ENCODE peak calls at places on chromosomes 5 and 9, in six cellular contexts. H is HepG2, O is endothelial cell of umbilical vein, X is A549, Y is K562, F is GM12878. S is an unnamed sample.
A peak's percentile ranks its signal among the peaks of the same experiment; 100 is the strongest.

GRCh38 chr9:135008416-135008815 is 79.1 kb upstream of the OLFM1 start:
- DNase-seq in O (no peak), Y (no peak), H (no peak), X (no peak), F (no peak), S (no peak)

GRCh38 chr5:116137544-116138378 is 52.9 kb downstream of the COMMD10 start:
- DNase-seq in X (peak; percentile 15), O (peak; percentile 71), Y (peak; percentile 27), F (peak; percentile 12), H (peak; percentile 46), S (peak; percentile 59)

GRCh38 chr5:64784451-64785025 is 15.8 kb downstream of the CWC27 start:
- DNase-seq in H (peak; percentile 71), Y (peak; percentile 31), F (peak; percentile 26), O (peak; percentile 76), X (peak; percentile 12), S (peak; percentile 81)

GRCh38 chr5:73565969-73566547 is 515 bp downstream of the UTP15 start:
- DNase-seq in Y (no peak), X (no peak), F (no peak), H (no peak), O (no peak), S (peak; percentile 8)

GRCh38 chr9:26947736-26948135 is 694 bp upstream of the PLAA start:
- DNase-seq in X (no peak), O (no peak), Y (no peak), H (no peak), F (no peak), S (peak; percentile 43)

GRCh38 chr5:124738751-124739559 is 7.5 kb downstream of the ZNF608 start:
- DNase-seq in O (no peak), H (no peak), F (no peak), Y (no peak), X (no peak), S (no peak)

GRCh38 chr5:138230261-138230660 is 17.1 kb upstream of the CDC23 start:
- DNase-seq in Y (no peak), F (no peak), X (no peak), H (no peak), O (no peak), S (no peak)

GRCh38 chr5:53340956-53341750 is 139.3 kb upstream of the FST start:
- DNase-seq in O (no peak), F (no peak), H (no peak), X (no peak), Y (no peak), S (no peak)

GRCh38 chr9:81789751-81790150 is 100.4 kb upstream of the TLE1 start:
- DNase-seq in Y (no peak), X (no peak), F (no peak), H (no peak), O (no peak), S (no peak)

GRCh38 chr5:58794875-58795274 is 212.0 kb downstream of the RAB3C start:
- DNase-seq in O (no peak), Y (no peak), H (no peak), X (no peak), F (peak; percentile 49), S (no peak)

GRCh38 chr9:26261503-26262330 is 583.5 kb upstream of the TUSC1 start:
- DNase-seq in Y (no peak), F (no peak), H (no peak), X (peak; percentile 9), O (peak; percentile 93), S (no peak)

GRCh38 chr5:141528401-141528984 is 39.6 kb downstream of the PCDHGC5 start:
- DNase-seq in Y (no peak), X (no peak), F (no peak), H (no peak), O (no peak), S (no peak)

GRCh38 chr5:157730900-157731271 is 334 bp upstream of the THG1L start:
- DNase-seq in Y (no peak), F (no peak), X (no peak), O (no peak), H (no peak), S (no peak)

GRCh38 chr5:34524123-34524522 is 132.0 kb upstream of the RAI14 start:
- DNase-seq in Y (peak; percentile 55), O (peak; percentile 82), F (no peak), H (no peak), X (peak; percentile 18), S (no peak)

GRCh38 chr9:38687389-38687842 is 32.5 kb downstream of the FAM240B start:
- DNase-seq in H (peak; percentile 14), X (peak; percentile 58), O (no peak), F (no peak), Y (peak; percentile 33), S (no peak)

GRCh38 chr5:73419414-73420390 is 28.9 kb downstream of the FOXD1 start:
- DNase-seq in O (no peak), Y (no peak), X (no peak), F (no peak), H (no peak), S (no peak)

GRCh38 chr9:79807966-79808365 is 236.2 kb downstream of the TLE4 start:
- DNase-seq in H (no peak), F (no peak), O (no peak), X (no peak), Y (no peak), S (no peak)

GRCh38 chr5:41519801-41520200 is 9.4 kb upstream of the PLCXD3 start:
- DNase-seq in F (no peak), H (no peak), O (no peak), Y (no peak), X (no peak), S (no peak)

GRCh38 chr9:18459958-18460584 is 13.9 kb upstream of the ADAMTSL1 start:
- DNase-seq in F (no peak), Y (no peak), X (no peak), H (no peak), O (peak; percentile 85), S (no peak)

GRCh38 chr5:170639221-170639925 is 135.6 kb downstream of the KCNIP1 start:
- DNase-seq in O (no peak), H (no peak), X (no peak), F (no peak), Y (no peak), S (no peak)

GRCh38 chr9:98104445-98104881 is 14.6 kb downstream of the TRIM14 start:
- DNase-seq in H (no peak), Y (no peak), F (no peak), O (no peak), X (no peak), S (peak; percentile 93)

GRCh38 chr9:117035546-117035945 is 348.4 kb downstream of the TRIM32 start:
- DNase-seq in Y (no peak), F (no peak), H (no peak), O (no peak), X (no peak), S (no peak)

GRCh38 chr5:76341935-76342334 is 61.1 kb upstream of the IQGAP2 start:
- DNase-seq in Y (no peak), O (no peak), H (no peak), F (no peak), X (no peak), S (peak; percentile 79)

GRCh38 chr5:26692952-26693351 is 345.4 kb downstream of the CDH9 start:
- DNase-seq in Y (no peak), O (no peak), F (no peak), H (no peak), X (no peak), S (no peak)

GRCh38 chr5:89954901-89955300 is 454.7 kb downstream of the CETN3 start:
- DNase-seq in O (no peak), X (no peak), H (no peak), F (no peak), Y (no peak), S (no peak)

GRCh38 chr5:72246239-72246580 is 73.8 kb downstream of the MRPS27 start:
- DNase-seq in Y (peak; percentile 66), O (peak; percentile 68), F (no peak), H (no peak), X (peak; percentile 17), S (peak; percentile 16)

GRCh38 chr5:53378590-53379247 is 101.7 kb upstream of the FST start:
- DNase-seq in X (no peak), O (peak; percentile 64), Y (no peak), F (no peak), H (no peak), S (no peak)

GRCh38 chr5:149870697-149871096 is 73.9 kb downstream of the PDE6A start:
- DNase-seq in F (no peak), H (no peak), O (no peak), X (no peak), Y (no peak), S (no peak)

GRCh38 chr9:108565651-108566378 is 290.0 kb downstream of the ACTL7B start:
- DNase-seq in Y (peak; percentile 69), F (peak; percentile 3), H (peak; percentile 76), X (peak; percentile 83), O (peak; percentile 75), S (peak; percentile 76)

GRCh38 chr5:131716650-131717049 is 80.2 kb downstream of the FNIP1 start:
- DNase-seq in F (no peak), O (no peak), H (no peak), Y (no peak), X (no peak), S (no peak)

GRCh38 chr5:131718487-131719014 is 78.3 kb downstream of the FNIP1 start:
- DNase-seq in X (no peak), O (no peak), H (no peak), Y (no peak), F (no peak), S (no peak)

GRCh38 chr5:131720714-131721113 is 76.1 kb downstream of the FNIP1 start:
- DNase-seq in Y (no peak), F (no peak), X (no peak), O (peak; percentile 91), H (no peak), S (no peak)
- TF ChIP-seq MYC in Y (no peak), F (no peak), X (no peak), O (no peak), H (no peak), S (no peak)

GRCh38 chr9:89278997-89279739 is 31.8 kb upstream of the CKS2 start:
- DNase-seq in F (no peak), H (peak; percentile 45), O (peak; percentile 55), Y (no peak), X (peak; percentile 41), S (peak; percentile 68)
- TF ChIP-seq MAX in F (no peak), H (no peak), O (no peak), Y (no peak), X (no peak), S (no peak)

GRCh38 chr5:143244000-143244736 is 159.3 kb downstream of the NR3C1 start:
- DNase-seq in O (peak; percentile 60), F (no peak), X (peak; percentile 81), Y (no peak), H (peak; percentile 62), S (no peak)
- TF ChIP-seq POLR2A in O (no peak), F (no peak), X (peak; percentile 11), Y (no peak), H (no peak), S (no peak)

GRCh38 chr5:68557162-68557936 is 341.8 kb downstream of the PIK3R1 start:
- DNase-seq in F (no peak), Y (no peak), X (no peak), O (no peak), H (no peak), S (no peak)

GRCh38 chr5:68555891-68556689 is 340.5 kb downstream of the PIK3R1 start:
- DNase-seq in X (no peak), H (no peak), O (no peak), Y (no peak), F (no peak), S (no peak)

GRCh38 chr5:68550031-68550430 is 334.5 kb downstream of the PIK3R1 start:
- DNase-seq in H (no peak), Y (no peak), O (no peak), X (no peak), F (no peak), S (no peak)

GRCh38 chr5:68548959-68549676 is 333.6 kb downstream of the PIK3R1 start:
- DNase-seq in O (no peak), H (peak; percentile 8), F (no peak), Y (peak; percentile 37), X (peak; percentile 67), S (no peak)

GRCh38 chr5:68554566-68555279 is 339.2 kb downstream of the PIK3R1 start:
- DNase-seq in H (no peak), O (no peak), X (no peak), Y (peak; percentile 54), F (no peak), S (no peak)
- TF ChIP-seq MYC in H (no peak), O (no peak), X (no peak), Y (no peak), F (no peak), S (no peak)